ENCODE peak calls at places on chromosome 9, in four cellular contexts. P is omental fat pad, N is stomach, S is fibroblast of gingiva. W is an unnamed sample.

GRCh38 chr9:109499631-109500120 is 1.6 kb upstream of the PTPN3 start:
- DNase-seq in P (peak; percentile 35), N (peak; percentile 73), S (peak; percentile 56), W (no peak)

GRCh38 chr9:87464992-87465378 is 32.7 kb upstream of the DAPK1 start:
- DNase-seq in P (no peak), N (no peak), S (no peak), W (no peak)

GRCh38 chr9:124267271-124267807 is 9.6 kb downstream of the NEK6 start:
- DNase-seq in P (no peak), N (peak; percentile 91), S (peak; percentile 86), W (peak; percentile 41)

GRCh38 chr9:75582870-75583269 is 307.6 kb upstream of the PCSK5 start:
- DNase-seq in P (no peak), N (no peak), S (no peak), W (no peak)

GRCh38 chr9:135015986-135016640 is 71.4 kb upstream of the OLFM1 start:
- DNase-seq in P (no peak), N (no peak), S (no peak), W (no peak)

GRCh38 chr9:4262735-4263141 is 37.1 kb downstream of the GLIS3 start:
- DNase-seq in P (no peak), N (no peak), S (peak; percentile 4), W (peak; percentile 34)

GRCh38 chr9:116979461-116979860 is 292.4 kb downstream of the TRIM32 start:
- DNase-seq in P (no peak), N (no peak), S (no peak), W (peak; percentile 26)

GRCh38 chr9:112848316-112849151 is 42.1 kb downstream of the SLC46A2 start:
- DNase-seq in P (no peak), N (no peak), S (no peak), W (no peak)

GRCh38 chr9:13919386-13919785 is 394.6 kb downstream of the NFIB start:
- DNase-seq in P (no peak), N (no peak), S (no peak), W (no peak)

GRCh38 chr9:132456241-132456640 is 46.2 kb downstream of the CFAP77 start:
- DNase-seq in P (no peak), N (no peak), S (no peak), W (no peak)

GRCh38 chr9:71793386-71794105 is 25.2 kb upstream of the CEMIP2 start:
- DNase-seq in P (no peak), N (no peak), S (peak; percentile 20), W (no peak)

GRCh38 chr9:138103824-138104206 is 226.2 kb downstream of the CACNA1B start:
- DNase-seq in P (no peak), N (no peak), S (no peak), W (no peak)

GRCh38 chr9:129505270-129505881 is 115.5 kb downstream of the C9orf50 start:
- DNase-seq in P (no peak), N (no peak), S (no peak), W (no peak)

GRCh38 chr9:134844821-134845220 is 35.8 kb upstream of the FCN2 start:
- DNase-seq in P (no peak), N (no peak), S (no peak), W (no peak)

GRCh38 chr9:76887003-76887821 is 18.7 kb downstream of the PRUNE2 start:
- DNase-seq in P (no peak), N (no peak), S (no peak), W (no peak)

GRCh38 chr9:27086818-27087680 is 22.0 kb upstream of the TEK start:
- DNase-seq in P (no peak), N (no peak), S (peak; percentile 42), W (no peak)

GRCh38 chr9:23219471-23219870 is 606.6 kb downstream of the ELAVL2 start:
- DNase-seq in P (no peak), N (no peak), S (no peak), W (no peak)

W was measured in epithelial cell of prostate.